ENCODE peak calls at places on chromosomes 4 and X, in eight cellular contexts. W, Y, T, K, M, J, X and H are unnamed samples.

GRCh38 chrX:133593531-133593930 is 178.2 kb upstream of the GPC4 start:
- ATAC-seq in Y (no peak), T (no peak), M (no peak), K (no peak), J (no peak), W (no peak), X (no peak), H (no peak)

GRCh38 chr4:168925789-168926490 is 84.1 kb downstream of the CBR4 start:
- ATAC-seq in Y (no peak), X (no peak), W (no peak), M (no peak), J (no peak), K (no peak), T (no peak), H (no peak)

GRCh38 chr4:55079451-55080173 is 45.8 kb downstream of the KDR start:
- ATAC-seq in Y (no peak), K (no peak), X (no peak), J (peak; percentile 33), T (no peak), W (no peak), M (no peak), H (no peak)

GRCh38 chrX:108397627-108398392 is 40.4 kb downstream of the COL4A6 start:
- ATAC-seq in M (peak; percentile 52), X (no peak), Y (no peak), K (no peak), T (no peak), W (no peak), J (no peak), H (no peak)

GRCh38 chr4:16608123-16608522 is 290.3 kb downstream of the LDB2 start:
- ATAC-seq in T (peak; percentile 24), J (peak; percentile 39), X (no peak), M (no peak), W (no peak), Y (no peak), K (no peak), H (no peak)

GRCh38 chr4:1137850-1138249 is 24.5 kb upstream of the RNF212 start:
- ATAC-seq in J (no peak), K (no peak), W (no peak), Y (no peak), M (no peak), X (no peak), T (no peak), H (no peak)

GRCh38 chr4:135508006-135508714 is 1306.6 kb upstream of the PABPC4L start:
- ATAC-seq in T (peak; percentile 40), Y (no peak), X (no peak), M (peak; percentile 86), W (no peak), J (no peak), K (no peak), H (no peak)

GRCh38 chrX:2371026-2371778 is 129.6 kb downstream of the DHRSX start:
- ATAC-seq in X (no peak), J (no peak), M (peak; percentile 68), W (no peak), K (no peak), T (no peak), Y (no peak), H (no peak)

GRCh38 chr4:129839687-129840086 is 743.7 kb downstream of the C4orf33 start:
- ATAC-seq in T (no peak), K (no peak), Y (no peak), X (no peak), W (no peak), J (no peak), M (no peak), H (no peak)

GRCh38 chr4:113637823-113638691 is 123.5 kb downstream of the CAMK2D start:
- ATAC-seq in K (no peak), T (peak; percentile 19), W (no peak), M (no peak), Y (no peak), X (no peak), J (no peak), H (no peak)

GRCh38 chr4:175871774-175872405 is 59.8 kb upstream of the GPM6A start:
- ATAC-seq in T (no peak), Y (no peak), J (no peak), K (no peak), M (peak; percentile 66), X (no peak), W (no peak), H (no peak)

GRCh38 chr4:80926446-80926845 is 104.1 kb upstream of the BMP3 start:
- ATAC-seq in J (no peak), X (no peak), M (no peak), W (no peak), Y (no peak), T (no peak), K (no peak), H (no peak)

GRCh38 chr4:22237846-22238513 is 277.9 kb downstream of the ADGRA3 start:
- ATAC-seq in J (no peak), M (no peak), X (peak; percentile 81), K (peak; percentile 21), T (no peak), Y (no peak), W (no peak), H (no peak)

GRCh38 chr4:6046526-6047129 is 28.4 kb upstream of the C4orf50 start:
- ATAC-seq in Y (no peak), K (no peak), W (no peak), J (no peak), M (no peak), T (no peak), X (no peak), H (no peak)

GRCh38 chr4:119162174-119162573 is 26.5 kb downstream of the MYOZ2 start:
- ATAC-seq in Y (no peak), K (no peak), X (no peak), M (no peak), W (no peak), T (no peak), J (no peak), H (no peak)

GRCh38 chr4:13992975-13993495 is 365.5 kb upstream of the BOD1L1 start:
- ATAC-seq in W (no peak), K (no peak), J (no peak), X (no peak), Y (no peak), M (no peak), T (no peak), H (no peak)

GRCh38 chr4:100935090-100935489 is 412.2 kb downstream of the PPP3CA start:
- ATAC-seq in J (no peak), K (no peak), X (peak; percentile 53), W (no peak), Y (no peak), M (peak; percentile 91), T (no peak), H (peak; percentile 42)

GRCh38 chr4:62706423-62706822 is 1506.3 kb downstream of the ADGRL3 start:
- ATAC-seq in T (no peak), Y (no peak), J (no peak), M (no peak), W (no peak), X (no peak), K (no peak), H (no peak)

GRCh38 chr4:105158837-105159236 is 12.2 kb downstream of the TET2 start:
- ATAC-seq in K (no peak), J (peak; percentile 78), Y (no peak), T (peak; percentile 54), X (no peak), W (no peak), M (no peak), H (no peak)

GRCh38 chrX:47297874-47298273 is 65.1 kb downstream of the USP11 start:
- ATAC-seq in J (no peak), T (no peak), X (no peak), K (no peak), W (no peak), M (peak; percentile 49), Y (no peak), H (no peak)

GRCh38 chrX:14497184-14497666 is 32.1 kb upstream of the GLRA2 start:
- ATAC-seq in K (peak; percentile 24), M (no peak), Y (no peak), J (no peak), W (peak; percentile 80), X (peak; percentile 38), T (no peak), H (peak; percentile 75)

GRCh38 chr4:82784615-82785247 is 13.9 kb downstream of the SCD5 start:
- ATAC-seq in Y (no peak), X (no peak), K (no peak), J (no peak), T (peak; percentile 44), M (no peak), W (no peak), H (no peak)

GRCh38 chr4:145660064-145660463 is 19.9 kb upstream of the C4orf51 start:
- ATAC-seq in Y (no peak), T (no peak), M (no peak), W (no peak), J (no peak), K (no peak), X (no peak), H (no peak)